ENCODE peak calls at places on chromosomes 13 and 19, in four cellular contexts. A, L, P and R are unnamed samples.
A peak's percentile ranks its signal among the peaks of the same experiment; 100 is the strongest.

GRCh38 chr19:18589380-18590272 is 1.0 kb downstream of the REX1BD start:
- DNase-seq in A (peak; percentile 93), L (peak; percentile 55), P (peak; percentile 87), R (peak; percentile 94)

GRCh38 chr19:2962018-2962670 is 15.2 kb upstream of the TLE6 start:
- DNase-seq in P (peak; percentile 69), L (peak; percentile 89), A (peak; percentile 62), R (peak; percentile 86)

GRCh38 chr19:35299523-35300339 is 7.8 kb downstream of the MAG start:
- DNase-seq in L (no peak), A (peak; percentile 76), P (peak; percentile 78), R (peak; percentile 43)

GRCh38 chr19:14536926-14537692 is 7.7 kb downstream of the TECR start:
- DNase-seq in A (peak; percentile 98), L (no peak), P (peak; percentile 87), R (peak; percentile 99)

GRCh38 chr13:50616101-50616500 is 227.4 kb downstream of the DLEU7 start:
- DNase-seq in A (no peak), L (peak; percentile 51), P (no peak), R (no peak)

GRCh38 chr13:106617561-106617960 is 49.6 kb upstream of the ARGLU1 start:
- DNase-seq in P (no peak), L (peak; percentile 39), A (peak; percentile 48), R (peak; percentile 97)

GRCh38 chr13:28429685-28430290 is 65.1 kb downstream of the FLT1 start:
- DNase-seq in A (peak; percentile 87), P (no peak), L (peak; percentile 60), R (peak; percentile 92)

GRCh38 chr13:72970956-72971355 is 87.8 kb upstream of the KLF5 start:
- DNase-seq in L (peak; percentile 57), P (no peak), A (no peak), R (peak; percentile 14)

GRCh38 chr19:3367572-3368440 is 1.4 kb downstream of the NFIC start:
- DNase-seq in P (no peak), L (no peak), A (peak; percentile 41), R (no peak)

GRCh38 chr13:113216165-113217056 is 7.0 kb downstream of the CUL4A start:
- DNase-seq in P (no peak), L (peak; percentile 74), A (peak; percentile 74), R (peak; percentile 83)

GRCh38 chr13:109419896-109420295 is 366.5 kb downstream of the IRS2 start:
- DNase-seq in L (no peak), A (no peak), P (no peak), R (no peak)

GRCh38 chr13:97242755-97243497 is 20.8 kb downstream of the MBNL2 start:
- DNase-seq in A (no peak), L (no peak), P (no peak), R (no peak)

GRCh38 chr19:13692096-13692495 is 72.2 kb upstream of the MRI1 start:
- DNase-seq in P (no peak), L (peak; percentile 60), A (no peak), R (no peak)

GRCh38 chr13:68056816-68057710 is 826.9 kb upstream of the PCDH9 start:
- DNase-seq in L (peak; percentile 1), P (no peak), A (no peak), R (peak; percentile 42)

GRCh38 chr13:54705738-54706137 is 1677.1 kb downstream of the OLFM4 start:
- DNase-seq in L (no peak), P (no peak), A (no peak), R (peak; percentile 94)

GRCh38 chr19:55179570-55180484 is at the start of gene SYT5:
- DNase-seq in P (peak; percentile 90), L (no peak), A (peak; percentile 69), R (peak; percentile 55)

GRCh38 chr19:37251308-37252229 is 33.6 kb downstream of the ZNF383 start:
- DNase-seq in A (no peak), P (no peak), L (peak; percentile 97), R (peak; percentile 98)

GRCh38 chr13:48942131-48942530 is 33.6 kb upstream of the FNDC3A start:
- DNase-seq in L (peak; percentile 75), A (no peak), P (no peak), R (no peak)

GRCh38 chr19:57465680-57466381 is 8.9 kb upstream of the VN1R1 start:
- DNase-seq in L (peak; percentile 24), P (peak; percentile 56), A (no peak), R (peak; percentile 79)

GRCh38 chr13:24173775-24174174 is 13.3 kb downstream of the SPATA13 start:
- DNase-seq in A (no peak), P (no peak), L (no peak), R (no peak)

GRCh38 chr19:2548966-2549365 is 73.0 kb downstream of the GADD45B start:
- DNase-seq in P (no peak), L (no peak), A (no peak), R (no peak)

GRCh38 chr13:108220042-108220441 is 1.9 kb downstream of the ABHD13 start:
- DNase-seq in L (no peak), A (no peak), P (no peak), R (peak; percentile 36)

GRCh38 chr19:45825263-45825605 is 10.1 kb upstream of the RSPH6A start:
- DNase-seq in A (no peak), L (no peak), P (no peak), R (no peak)
- H3K23ac ChIP-seq in A (no peak overlapping the region), L (no peak overlapping the region), P (no peak overlapping the region), R (no peak overlapping the region)

GRCh38 chr13:36297259-36297599 is 385 bp downstream of the CCDC169 start:
- DNase-seq in A (no peak), P (no peak), L (peak; percentile 25), R (no peak)
- H2BK15ac ChIP-seq in A (no peak overlapping the region), P (no peak overlapping the region), L (peak overlapping the region; percentile 9), R (no peak overlapping the region)

GRCh38 chr19:33232656-33233055 is 7.0 kb upstream of the SLC7A10 start:
- DNase-seq in A (no peak), P (no peak), L (no peak), R (no peak)

GRCh38 chr19:33231511-33231910 is 5.9 kb upstream of the SLC7A10 start:
- DNase-seq in A (no peak), P (no peak), L (peak; percentile 37), R (no peak)

GRCh38 chr19:33227870-33228599 is 2.4 kb upstream of the SLC7A10 start:
- DNase-seq in L (no peak), A (no peak), P (no peak), R (no peak)

GRCh38 chr19:33227242-33227650 is 1.6 kb upstream of the SLC7A10 start:
- DNase-seq in L (peak; percentile 6), P (no peak), A (peak; percentile 57), R (peak; percentile 36)

GRCh38 chr19:33229962-33230361 is 4.3 kb upstream of the SLC7A10 start:
- DNase-seq in P (no peak), L (no peak), A (no peak), R (no peak)
- H3K56ac ChIP-seq in P (no peak overlapping the region), L (no peak overlapping the region), A (no peak overlapping the region), R (no peak overlapping the region)

DNA sequence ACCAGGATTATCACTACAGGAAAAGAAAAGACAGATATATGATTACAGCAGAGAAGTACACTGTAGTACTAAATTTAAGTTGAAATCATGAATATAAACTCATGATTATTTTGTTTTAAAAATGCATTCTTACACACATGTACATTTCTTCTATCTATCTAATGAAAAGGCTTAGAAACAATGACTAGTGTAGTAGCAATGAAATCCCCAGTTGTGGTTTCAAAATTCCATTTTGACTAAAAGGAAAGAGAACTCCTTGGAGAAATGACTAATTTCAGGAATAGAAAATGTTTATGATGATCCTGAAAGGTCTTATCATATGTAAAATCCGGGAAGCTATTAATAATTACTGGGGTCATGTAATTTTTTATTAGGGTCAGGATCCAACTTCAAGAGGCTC is 195.0 kb upstream of the STARD13 start:
- DNase-seq in L (peak; percentile 52), A (no peak), P (no peak), R (no peak)
- H3K23ac ChIP-seq in L (no peak overlapping the region), A (no peak overlapping the region), P (no peak overlapping the region), R (no peak overlapping the region)